ENCODE peak calls at places on chromosome 13, in seven cellular contexts. One of them, this sample, is unnamed.

GRCh38 chr13:28534210-28534609 is 39.3 kb upstream of the FLT1 start:
- DNase-seq in tibial artery: no peak
- DNase-seq in tibial nerve: no peak
- DNase-seq in brain microvascular endothelial cell: no peak
- DNase-seq in fibroblast of lung: no peak
- DNase-seq in colonic mucosa: no peak
- DNase-seq in cardiac fibroblast: no peak
- DNase-seq in this sample: no peak

GRCh38 chr13:67619987-67620386 is 389.9 kb upstream of the PCDH9 start:
- DNase-seq in tibial artery: no peak
- DNase-seq in tibial nerve: no peak
- DNase-seq in brain microvascular endothelial cell: peak; percentile 42
- DNase-seq in fibroblast of lung: peak; percentile 67
- DNase-seq in colonic mucosa: no peak
- DNase-seq in cardiac fibroblast: no peak
- DNase-seq in this sample: no peak

GRCh38 chr13:24254151-24254810 is 55.1 kb upstream of the C1QTNF9 start:
- DNase-seq in tibial artery: no peak
- DNase-seq in tibial nerve: no peak
- DNase-seq in brain microvascular endothelial cell: no peak
- DNase-seq in fibroblast of lung: peak; percentile 55
- DNase-seq in colonic mucosa: no peak
- DNase-seq in cardiac fibroblast: peak; percentile 77
- DNase-seq in this sample: no peak

GRCh38 chr13:73520566-73521290 is 461.9 kb downstream of the KLF5 start:
- DNase-seq in tibial artery: no peak
- DNase-seq in tibial nerve: no peak
- DNase-seq in brain microvascular endothelial cell: no peak
- DNase-seq in fibroblast of lung: no peak
- DNase-seq in colonic mucosa: no peak
- DNase-seq in cardiac fibroblast: no peak
- DNase-seq in this sample: no peak

GRCh38 chr13:71217827-71218226 is 649.2 kb downstream of the DACH1 start:
- DNase-seq in tibial artery: no peak
- DNase-seq in tibial nerve: no peak
- DNase-seq in brain microvascular endothelial cell: no peak
- DNase-seq in fibroblast of lung: no peak
- DNase-seq in colonic mucosa: no peak
- DNase-seq in cardiac fibroblast: no peak
- DNase-seq in this sample: no peak

GRCh38 chr13:48400090-48400694 is 12.7 kb downstream of the LPAR6 start:
- DNase-seq in tibial artery: no peak
- DNase-seq in tibial nerve: no peak
- DNase-seq in brain microvascular endothelial cell: no peak
- DNase-seq in fibroblast of lung: no peak
- DNase-seq in colonic mucosa: no peak
- DNase-seq in cardiac fibroblast: peak; percentile 52
- DNase-seq in this sample: no peak

GRCh38 chr13:49746111-49746510 is 46.4 kb downstream of the KPNA3 start:
- DNase-seq in tibial artery: no peak
- DNase-seq in tibial nerve: no peak
- DNase-seq in brain microvascular endothelial cell: no peak
- DNase-seq in fibroblast of lung: no peak
- DNase-seq in colonic mucosa: peak; percentile 70
- DNase-seq in cardiac fibroblast: no peak
- DNase-seq in this sample: no peak

GRCh38 chr13:109119886-109120285 is 490.5 kb downstream of the MYO16 start:
- DNase-seq in tibial artery: no peak
- DNase-seq in tibial nerve: no peak
- DNase-seq in brain microvascular endothelial cell: no peak
- DNase-seq in fibroblast of lung: peak; percentile 9
- DNase-seq in colonic mucosa: no peak
- DNase-seq in cardiac fibroblast: no peak
- DNase-seq in this sample: no peak

GRCh38 chr13:35891973-35892441 is 239.2 kb downstream of the DCLK1 start:
- DNase-seq in tibial artery: no peak
- DNase-seq in tibial nerve: no peak
- DNase-seq in brain microvascular endothelial cell: no peak
- DNase-seq in fibroblast of lung: no peak
- DNase-seq in colonic mucosa: no peak
- DNase-seq in cardiac fibroblast: peak; percentile 57
- DNase-seq in this sample: no peak

GRCh38 chr13:89571676-89572075 is 1775.8 kb upstream of the MIR17HG start:
- DNase-seq in tibial artery: no peak
- DNase-seq in tibial nerve: no peak
- DNase-seq in brain microvascular endothelial cell: no peak
- DNase-seq in fibroblast of lung: no peak
- DNase-seq in colonic mucosa: no peak
- DNase-seq in cardiac fibroblast: no peak
- DNase-seq in this sample: no peak

GRCh38 chr13:102779426-102780159 is 6.0 kb upstream of the TEX30 start:
- DNase-seq in tibial artery: no peak
- DNase-seq in tibial nerve: no peak
- DNase-seq in brain microvascular endothelial cell: no peak
- DNase-seq in fibroblast of lung: no peak
- DNase-seq in colonic mucosa: no peak
- DNase-seq in cardiac fibroblast: no peak
- DNase-seq in this sample: no peak

GRCh38 chr13:113009743-113010509 is 40.9 kb downstream of the MCF2L start:
- DNase-seq in tibial artery: no peak
- DNase-seq in tibial nerve: no peak
- DNase-seq in brain microvascular endothelial cell: no peak
- DNase-seq in fibroblast of lung: no peak
- DNase-seq in colonic mucosa: no peak
- DNase-seq in cardiac fibroblast: peak; percentile 31
- DNase-seq in this sample: no peak

DNA sequence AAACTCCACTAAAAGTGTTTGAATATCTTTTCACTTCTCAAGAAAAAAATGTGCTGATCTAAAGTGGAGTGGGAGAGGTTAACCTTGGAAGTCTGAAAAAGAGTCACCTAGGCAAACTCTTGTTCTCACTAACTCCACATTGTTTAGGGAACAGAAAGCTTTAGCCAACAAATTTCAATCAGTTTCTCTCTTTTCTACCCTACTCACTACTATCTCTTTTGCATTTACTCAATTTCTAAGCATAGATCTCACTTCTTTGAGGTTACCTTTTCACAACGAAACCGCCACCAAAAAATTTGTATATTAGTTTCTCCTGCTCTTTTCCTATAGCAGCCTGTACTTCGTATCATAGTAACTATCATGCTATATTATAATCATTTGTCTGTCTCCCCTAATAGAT is 6.3 kb downstream of the NHLRC3 start:
- DNase-seq in tibial artery: no peak
- DNase-seq in tibial nerve: no peak
- DNase-seq in brain microvascular endothelial cell: no peak
- DNase-seq in fibroblast of lung: no peak
- DNase-seq in colonic mucosa: no peak
- DNase-seq in cardiac fibroblast: no peak
- DNase-seq in this sample: no peak
- TF ChIP-seq CTCF in tibial artery: no peak
- TF ChIP-seq CTCF in tibial nerve: no peak
- TF ChIP-seq CTCF in brain microvascular endothelial cell: no peak
- TF ChIP-seq CTCF in fibroblast of lung: no peak
- TF ChIP-seq CTCF in colonic mucosa: no peak
- TF ChIP-seq CTCF in cardiac fibroblast: no peak
- TF ChIP-seq CTCF in this sample: no peak

GRCh38 chr13:41516760-41517159 is 59.4 kb downstream of the RGCC start:
- DNase-seq in tibial artery: no peak
- DNase-seq in tibial nerve: no peak
- DNase-seq in brain microvascular endothelial cell: no peak
- DNase-seq in fibroblast of lung: no peak
- DNase-seq in colonic mucosa: no peak
- DNase-seq in cardiac fibroblast: no peak
- DNase-seq in this sample: no peak
- H3K4me3 ChIP-seq in tibial artery: no peak overlapping the region
- H3K4me3 ChIP-seq in tibial nerve: no peak overlapping the region
- H3K4me3 ChIP-seq in brain microvascular endothelial cell: no peak overlapping the region
- H3K4me3 ChIP-seq in fibroblast of lung: no peak overlapping the region
- H3K4me3 ChIP-seq in colonic mucosa: no peak overlapping the region
- H3K4me3 ChIP-seq in cardiac fibroblast: no peak overlapping the region
- H3K4me3 ChIP-seq in this sample: no peak overlapping the region

GRCh38 chr13:62320731-62321130 is 905.1 kb upstream of the PCDH20 start:
- DNase-seq in tibial artery: no peak
- DNase-seq in tibial nerve: no peak
- DNase-seq in brain microvascular endothelial cell: no peak
- DNase-seq in fibroblast of lung: no peak
- DNase-seq in colonic mucosa: no peak
- DNase-seq in cardiac fibroblast: no peak
- DNase-seq in this sample: no peak

GRCh38 chr13:62321895-62322294 is 906.2 kb upstream of the PCDH20 start:
- DNase-seq in tibial artery: no peak
- DNase-seq in tibial nerve: no peak
- DNase-seq in brain microvascular endothelial cell: no peak
- DNase-seq in fibroblast of lung: no peak
- DNase-seq in colonic mucosa: no peak
- DNase-seq in cardiac fibroblast: no peak
- DNase-seq in this sample: no peak

GRCh38 chr13:62324842-62325241 is 909.2 kb upstream of the PCDH20 start:
- DNase-seq in tibial artery: no peak
- DNase-seq in tibial nerve: no peak
- DNase-seq in brain microvascular endothelial cell: no peak
- DNase-seq in fibroblast of lung: no peak
- DNase-seq in colonic mucosa: no peak
- DNase-seq in cardiac fibroblast: no peak
- DNase-seq in this sample: no peak

GRCh38 chr13:62321139-62321538 is 905.5 kb upstream of the PCDH20 start:
- DNase-seq in tibial artery: no peak
- DNase-seq in tibial nerve: no peak
- DNase-seq in brain microvascular endothelial cell: no peak
- DNase-seq in fibroblast of lung: no peak
- DNase-seq in colonic mucosa: no peak
- DNase-seq in cardiac fibroblast: no peak
- DNase-seq in this sample: no peak

DNA sequence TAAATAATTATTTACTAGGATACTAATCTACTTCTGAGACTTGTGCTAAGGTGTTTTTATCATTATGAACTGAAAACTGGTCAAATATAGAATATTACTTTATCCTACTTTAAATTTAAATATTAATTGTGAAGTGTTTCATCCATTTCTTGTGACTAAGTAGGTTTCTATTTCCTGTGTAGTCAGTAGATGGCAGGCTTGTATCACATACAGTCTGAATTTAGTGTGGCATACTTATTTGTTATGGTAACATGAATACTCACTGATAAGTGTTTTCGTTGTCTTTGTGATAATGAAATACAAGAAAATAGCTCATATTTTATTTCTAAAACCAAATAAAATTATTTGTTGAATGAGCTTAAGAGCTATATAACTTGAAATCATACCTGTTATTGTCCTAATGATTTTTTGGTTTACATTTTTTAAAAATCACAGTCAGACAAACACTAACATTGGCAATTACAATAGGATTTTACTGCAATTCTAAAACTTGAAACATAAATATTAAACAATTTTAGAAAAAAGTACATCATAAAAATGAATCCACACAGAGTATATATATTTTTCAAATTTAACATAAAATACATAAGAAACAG is 904.6 kb upstream of the PCDH20 start:
- DNase-seq in tibial artery: no peak
- DNase-seq in tibial nerve: no peak
- DNase-seq in brain microvascular endothelial cell: peak; percentile 24
- DNase-seq in fibroblast of lung: peak; percentile 85
- DNase-seq in colonic mucosa: no peak
- DNase-seq in cardiac fibroblast: peak; percentile 58
- DNase-seq in this sample: no peak
- TF ChIP-seq CTCF in tibial artery: peak; percentile 11
- TF ChIP-seq CTCF in tibial nerve: peak; percentile 44
- TF ChIP-seq CTCF in brain microvascular endothelial cell: peak; percentile 37
- TF ChIP-seq CTCF in fibroblast of lung: no peak
- TF ChIP-seq CTCF in colonic mucosa: no peak
- TF ChIP-seq CTCF in cardiac fibroblast: peak; percentile 32
- TF ChIP-seq CTCF in this sample: peak; percentile 41

GRCh38 chr13:21242236-21242635 is 65.8 kb downstream of the MRPL57 start:
- DNase-seq in tibial artery: no peak
- DNase-seq in tibial nerve: no peak
- DNase-seq in brain microvascular endothelial cell: no peak
- DNase-seq in fibroblast of lung: no peak
- DNase-seq in colonic mucosa: no peak
- DNase-seq in cardiac fibroblast: no peak
- DNase-seq in this sample: no peak
- H3K4me3 ChIP-seq in tibial artery: no peak overlapping the region
- H3K4me3 ChIP-seq in tibial nerve: no peak overlapping the region
- H3K4me3 ChIP-seq in brain microvascular endothelial cell: no peak overlapping the region
- H3K4me3 ChIP-seq in fibroblast of lung: no peak overlapping the region
- H3K4me3 ChIP-seq in colonic mucosa: no peak overlapping the region
- H3K4me3 ChIP-seq in cardiac fibroblast: no peak overlapping the region
- H3K4me3 ChIP-seq in this sample: no peak overlapping the region

DNA sequence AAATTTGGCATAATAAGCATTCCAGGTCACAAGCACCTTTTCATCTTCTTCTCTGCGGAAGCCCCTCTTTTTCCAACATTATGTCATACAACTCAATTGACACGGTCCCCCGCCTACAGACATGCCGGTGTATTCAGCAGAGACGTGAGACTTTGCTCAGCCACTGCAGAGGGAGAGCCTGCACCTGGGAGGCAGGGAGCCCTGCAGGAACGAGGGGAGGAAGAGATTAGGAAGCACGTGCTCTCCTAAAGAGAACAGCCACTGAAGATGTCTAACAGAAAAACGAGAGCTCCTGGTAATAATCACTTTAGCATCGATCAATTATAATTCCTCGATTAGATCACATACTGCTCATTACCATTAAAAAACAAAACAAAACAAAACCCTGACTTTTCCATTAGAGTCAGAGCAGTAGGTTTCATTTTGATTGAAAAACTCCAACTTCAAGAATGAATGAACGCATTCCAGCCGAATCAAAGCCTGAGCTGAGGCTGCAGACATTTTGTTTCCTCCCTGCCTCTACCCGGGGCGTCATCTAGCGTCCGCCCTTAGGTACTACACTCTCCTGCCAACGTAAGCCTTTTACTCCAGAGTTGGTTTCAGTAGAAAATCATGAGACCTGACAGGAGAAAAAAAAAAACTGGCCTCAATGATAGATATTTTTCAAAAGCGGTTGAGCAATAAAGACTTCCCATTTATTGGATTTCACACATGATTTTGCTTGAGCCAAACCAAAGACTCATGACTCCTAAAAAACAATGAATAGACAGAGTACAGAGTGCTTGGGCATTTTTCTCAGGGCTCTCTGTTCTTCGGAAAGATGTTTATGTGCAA is 194.5 kb downstream of the KATNAL1 start:
- DNase-seq in tibial artery: peak; percentile 87
- DNase-seq in tibial nerve: peak; percentile 75
- DNase-seq in brain microvascular endothelial cell: peak; percentile 61
- DNase-seq in fibroblast of lung: peak; percentile 90
- DNase-seq in colonic mucosa: peak; percentile 86
- DNase-seq in cardiac fibroblast: peak; percentile 88
- DNase-seq in this sample: peak; percentile 78
- TF ChIP-seq CTCF in tibial artery: peak; percentile 99
- TF ChIP-seq CTCF in tibial nerve: peak; percentile 99
- TF ChIP-seq CTCF in brain microvascular endothelial cell: peak; percentile 100
- TF ChIP-seq CTCF in fibroblast of lung: peak; percentile 100
- TF ChIP-seq CTCF in colonic mucosa: peak; percentile 99
- TF ChIP-seq CTCF in cardiac fibroblast: peak; percentile 100
- TF ChIP-seq CTCF in this sample: peak; percentile 99

GRCh38 chr13:94860981-94861407 is 148.6 kb upstream of the SOX21 start:
- DNase-seq in tibial artery: peak; percentile 44
- DNase-seq in tibial nerve: peak; percentile 22
- DNase-seq in brain microvascular endothelial cell: peak; percentile 6
- DNase-seq in fibroblast of lung: peak; percentile 38
- DNase-seq in colonic mucosa: no peak
- DNase-seq in cardiac fibroblast: peak; percentile 29
- DNase-seq in this sample: no peak
- H3K4me3 ChIP-seq in tibial artery: peak overlapping the region; percentile 36
- H3K4me3 ChIP-seq in tibial nerve: peak overlapping the region; percentile 26
- H3K4me3 ChIP-seq in brain microvascular endothelial cell: peak overlapping the region; percentile 29
- H3K4me3 ChIP-seq in fibroblast of lung: peak overlapping the region; percentile 71
- H3K4me3 ChIP-seq in colonic mucosa: peak overlapping the region; percentile 14
- H3K4me3 ChIP-seq in cardiac fibroblast: peak overlapping the region; percentile 12
- H3K4me3 ChIP-seq in this sample: peak overlapping the region; percentile 27

GRCh38 chr13:91045351-91046034 is 302.0 kb upstream of the MIR17HG start:
- DNase-seq in tibial artery: no peak
- DNase-seq in tibial nerve: no peak
- DNase-seq in brain microvascular endothelial cell: no peak
- DNase-seq in fibroblast of lung: peak; percentile 29
- DNase-seq in colonic mucosa: no peak
- DNase-seq in cardiac fibroblast: no peak
- DNase-seq in this sample: no peak
- TF ChIP-seq CTCF in tibial artery: no peak
- TF ChIP-seq CTCF in tibial nerve: peak; percentile 31
- TF ChIP-seq CTCF in brain microvascular endothelial cell: peak; percentile 35
- TF ChIP-seq CTCF in fibroblast of lung: no peak
- TF ChIP-seq CTCF in colonic mucosa: no peak
- TF ChIP-seq CTCF in cardiac fibroblast: no peak
- TF ChIP-seq CTCF in this sample: no peak